ENCODE peak calls at places on chromosomes 11 and 22, in five cellular contexts. P is GM23338, F is fibroblast of pulmonary artery, V is epithelial cell of esophagus, W is NB4. Q is an unnamed sample.

GRCh38 chr11:11810764-11811726 is 30.7 kb upstream of the USP47 start:
- DNase-seq in P (peak), F (no peak), V (no peak), W (no peak), Q (no peak)

GRCh38 chr11:118305726-118306125 is 1.2 kb downstream of the CD3E start:
- DNase-seq in P (no peak), V (no peak), F (no peak), W (no peak), Q (no peak)

GRCh38 chr22:29690481-29690880 is 29.3 kb upstream of the CABP7 start:
- DNase-seq in P (no peak), W (no peak), F (no peak), V (no peak), Q (peak)

GRCh38 chr11:69450064-69450856 is 31.2 kb upstream of the LINC01488 start:
- DNase-seq in V (no peak), F (no peak), P (no peak), W (no peak), Q (no peak)

GRCh38 chr11:19079643-19080440 is 19.3 kb upstream of the MRGPRX2 start:
- DNase-seq in W (no peak), P (no peak), V (peak), F (peak), Q (no peak)

GRCh38 chr22:43118953-43119458 is 8.5 kb downstream of the BIK start:
- DNase-seq in W (peak), V (no peak), P (no peak), F (no peak), Q (no peak)

GRCh38 chr11:106601637-106602297 is 416.5 kb downstream of the GUCY1A2 start:
- DNase-seq in P (no peak), W (no peak), V (no peak), F (no peak), Q (no peak)

GRCh38 chr22:28604961-28605360 is 74.7 kb downstream of the TTC28 start:
- DNase-seq in P (peak), W (no peak), F (peak), V (no peak), Q (no peak)

GRCh38 chr11:83441171-83441570 is 155.0 kb upstream of the CCDC90B start:
- DNase-seq in W (no peak), P (peak), V (no peak), F (no peak), Q (peak)

GRCh38 chr22:40434101-40434500 is 63.7 kb downstream of the SGSM3 start:
- DNase-seq in F (no peak), V (no peak), P (no peak), W (no peak), Q (no peak)

GRCh38 chr11:90542092-90542491 is 319.2 kb upstream of the CHORDC1 start:
- DNase-seq in W (no peak), V (no peak), P (no peak), F (no peak), Q (no peak)

GRCh38 chr11:43497144-43497543 is 138.4 kb downstream of the TTC17 start:
- DNase-seq in W (no peak), F (no peak), V (no peak), P (no peak), Q (no peak)

GRCh38 chr22:37027556-37027955 is 8.0 kb downstream of the MPST start:
- DNase-seq in F (no peak), W (no peak), V (no peak), P (no peak), Q (no peak)

GRCh38 chr11:7512525-7513209 is 1.1 kb upstream of the PPFIBP2 start:
- DNase-seq in V (no peak), W (peak), P (peak), F (peak), Q (peak)

GRCh38 chr11:118230088-118230487 is 5.3 kb upstream of the JAML start:
- DNase-seq in W (no peak), V (no peak), P (no peak), F (no peak), Q (no peak)

GRCh38 chr22:39959640-39960447 is at the start of gene TMA7B:
- DNase-seq in V (peak), F (peak), W (peak), P (peak), Q (no peak)

GRCh38 chr11:101523634-101524260 is 60.1 kb downstream of the TRPC6 start:
- DNase-seq in V (peak), F (no peak), P (peak), W (no peak), Q (no peak)

GRCh38 chr11:28464252-28464867 is 356.2 kb downstream of the METTL15 start:
- DNase-seq in F (peak), W (no peak), V (no peak), P (no peak), Q (no peak)

GRCh38 chr11:6568191-6568918 is 35.1 kb downstream of the RRP8 start:
- DNase-seq in W (peak), F (peak), V (peak), P (peak), Q (no peak)

GRCh38 chr11:35261197-35261596 is 122.2 kb downstream of the CD44 start:
- DNase-seq in F (no peak), W (no peak), V (no peak), P (no peak), Q (no peak)

DNA sequence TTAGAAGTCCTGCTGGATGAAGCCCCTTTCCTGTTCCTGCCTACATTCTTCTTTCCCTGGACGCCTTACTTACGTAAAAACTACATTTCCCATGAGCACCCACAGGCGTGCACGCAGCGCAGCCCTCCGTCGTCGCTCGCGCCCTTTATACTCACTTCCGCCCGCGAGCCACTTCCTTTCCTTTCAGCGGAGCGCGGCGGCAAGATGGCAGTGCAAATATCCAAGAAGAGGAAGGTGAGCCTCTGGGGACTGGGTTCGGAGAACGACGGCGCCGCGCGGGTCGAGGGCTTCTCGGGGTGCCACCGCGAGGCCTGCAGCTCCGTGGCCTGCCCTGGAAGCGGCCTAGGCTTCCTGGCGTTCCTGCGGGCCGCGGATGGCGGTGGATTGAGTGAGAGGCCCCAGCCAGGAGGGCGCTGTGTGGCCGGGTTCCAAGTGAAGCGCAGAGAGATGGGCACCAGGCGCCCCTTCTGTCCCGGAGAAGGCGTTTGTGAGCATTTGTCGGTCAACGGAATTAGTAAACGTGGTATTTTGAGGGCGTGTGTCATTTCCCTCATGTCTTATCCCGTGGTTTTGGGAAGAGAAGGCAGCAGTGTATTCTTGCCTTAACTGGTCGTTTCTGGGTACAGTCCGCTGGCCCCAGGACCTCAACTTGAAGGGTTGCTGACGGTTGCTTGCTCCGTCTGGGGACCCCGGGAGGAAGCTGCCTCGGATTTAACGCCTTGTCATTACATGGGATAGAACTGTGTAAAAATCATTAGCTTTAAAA is at the start of gene RPS3:
- DNase-seq in W (peak), P (peak), F (peak), V (peak), Q (peak)
- TF ChIP-seq CTCF in W (peak), P (peak), F (no peak), V (peak), Q (peak)

GRCh38 chr11:133503776-133504175 is 28.5 kb downstream of the OPCML start:
- DNase-seq in V (no peak), P (no peak), W (no peak), F (no peak), Q (no peak)
- TF ChIP-seq CTCF in V (no peak), P (no peak), W (no peak), F (no peak), Q (no peak)

GRCh38 chr22:25331050-25331449 is 111.6 kb downstream of the CRYBB2 start:
- DNase-seq in F (no peak), W (no peak), V (no peak), P (no peak), Q (no peak)

GRCh38 chr22:25332386-25332785 is 112.9 kb downstream of the CRYBB2 start:
- DNase-seq in V (no peak), W (no peak), P (no peak), F (no peak), Q (no peak)

DNA sequence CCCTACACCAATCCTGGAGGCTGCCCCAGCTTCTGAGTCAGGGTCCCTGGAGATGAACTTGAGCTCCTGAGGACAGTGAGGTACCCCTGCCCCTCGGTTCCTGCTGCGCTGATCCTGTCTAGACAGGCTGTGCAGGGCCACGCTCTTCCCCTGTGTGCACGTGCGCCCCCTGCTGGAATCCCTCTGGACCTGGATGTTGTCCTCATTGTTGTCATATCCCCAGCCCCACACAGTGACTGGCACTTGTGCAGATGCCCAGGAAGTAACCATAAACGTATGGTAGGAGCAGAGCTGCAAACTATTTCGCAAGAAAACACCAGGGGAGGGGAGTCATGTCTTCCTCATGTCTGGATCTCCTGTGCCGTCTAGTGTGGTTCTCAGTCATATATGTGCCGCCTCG is 114.7 kb downstream of the CRYBB2 start:
- DNase-seq in P (peak), V (peak), W (peak), F (peak), Q (peak)
- TF ChIP-seq CTCF in P (peak), V (peak), W (peak), F (peak), Q (peak)

GRCh38 chr11:65016705-65017104 is 2.7 kb downstream of the ARL2 start:
- DNase-seq in V (peak), W (peak), F (no peak), P (peak), Q (no peak)
- TF ChIP-seq CTCF in V (no peak), W (peak), F (no peak), P (no peak), Q (peak)

DNA sequence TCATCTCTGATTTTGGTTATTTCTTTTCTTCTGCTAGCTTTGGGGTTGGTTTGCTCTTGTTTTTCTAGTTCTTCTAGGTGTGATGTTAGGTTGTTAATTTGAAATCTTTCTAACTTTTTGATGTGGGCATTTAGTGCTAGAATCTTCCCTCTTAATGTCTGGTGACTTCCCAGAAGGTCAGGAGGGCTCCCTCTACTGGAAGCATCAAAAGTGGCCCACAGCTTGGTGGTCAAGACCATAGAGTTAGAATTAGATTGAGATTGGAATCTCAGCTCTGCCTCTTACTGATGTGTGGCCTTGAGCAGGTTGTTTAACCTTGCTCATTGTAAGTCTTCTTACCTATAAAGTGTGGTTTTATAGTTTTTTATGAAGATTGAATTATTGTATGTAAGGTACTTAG is 99.3 kb downstream of the FDX1 start:
- DNase-seq in W (peak), V (peak), F (peak), P (peak), Q (no peak)
- TF ChIP-seq CTCF in W (peak), V (no peak), F (peak), P (peak), Q (peak)

GRCh38 chr11:45890886-45891550 is 5.6 kb downstream of the MAPK8IP1 start:
- DNase-seq in V (no peak), F (no peak), W (no peak), P (no peak), Q (no peak)
- TF ChIP-seq CTCF in V (no peak), F (no peak), W (no peak), P (no peak), Q (no peak)

DNA sequence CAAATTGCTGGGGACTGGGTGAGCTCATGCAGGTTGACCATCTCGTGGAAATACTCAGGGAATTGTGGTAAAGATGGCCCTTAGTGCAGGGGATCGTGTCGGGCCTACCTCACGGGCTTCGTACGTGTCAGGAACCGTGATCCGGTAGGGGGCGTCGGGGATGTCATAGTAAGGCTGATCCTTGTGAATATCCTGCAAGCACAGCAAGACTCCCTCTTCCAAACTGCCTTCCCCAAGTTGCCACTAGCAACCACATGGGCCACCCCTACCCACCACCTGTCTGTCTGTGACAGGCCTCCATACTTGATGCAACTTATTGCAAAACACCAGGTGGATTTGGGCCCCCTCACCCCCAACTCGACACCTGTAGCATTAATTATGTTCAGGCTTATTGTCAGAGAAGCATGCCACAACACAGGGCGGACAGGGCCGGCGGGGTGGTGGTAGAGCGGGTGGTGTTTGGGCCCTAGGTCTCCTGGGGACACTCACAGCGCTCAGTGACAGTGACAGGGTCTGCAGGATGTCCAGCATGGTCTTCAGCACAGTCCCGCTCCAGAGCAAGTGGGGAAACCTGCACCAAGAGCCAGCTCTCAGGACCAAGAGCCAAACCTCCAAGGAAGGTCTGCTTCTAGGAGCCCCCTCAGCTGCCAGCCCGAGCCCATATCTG is 22.6 kb upstream of the SERPIND1 start:
- DNase-seq in V (no peak), F (no peak), P (peak), W (no peak), Q (peak)
- TF ChIP-seq CTCF in V (no peak), F (no peak), P (peak), W (no peak), Q (peak)

Q was measured in WERI-Rb-1.